ENCODE peak calls at places on chromosome 3, in four cellular contexts. B is heart right ventricle, G is HepG2, Z is heart left ventricle. F is an unnamed sample.

GRCh38 chr3:13494463-13495350 is 14.6 kb downstream of the HDAC11 start:
- DNase-seq in B (no peak), G (no peak), Z (peak; percentile 56), F (no peak)

GRCh38 chr3:187181454-187182170 is 15.7 kb upstream of the RTP1 start:
- DNase-seq in B (no peak), G (no peak), Z (no peak), F (no peak)

GRCh38 chr3:193704431-193704830 is 111.4 kb downstream of the OPA1 start:
- DNase-seq in B (no peak), G (no peak), Z (no peak), F (no peak)

GRCh38 chr3:113747719-113748046 is 848 bp downstream of the ATP6V1A start:
- DNase-seq in B (no peak), G (peak; percentile 9), Z (no peak), F (no peak)

GRCh38 chr3:127012091-127012490 is 29.2 kb downstream of the PLXNA1 start:
- DNase-seq in B (no peak), G (no peak), Z (no peak), F (no peak)

GRCh38 chr3:151960956-151961580 is 87.6 kb downstream of the SUCNR1 start:
- DNase-seq in B (no peak), G (no peak), Z (no peak), F (no peak)

GRCh38 chr3:57805674-57806073 is 49.6 kb downstream of the SLMAP start:
- DNase-seq in B (no peak), G (no peak), Z (no peak), F (no peak)

GRCh38 chr3:98343647-98344507 is 9.8 kb upstream of the OR5K4 start:
- DNase-seq in B (no peak), G (peak; percentile 62), Z (no peak), F (no peak)

GRCh38 chr3:112693186-112693585 is 52.2 kb upstream of the CCDC80 start:
- DNase-seq in B (no peak), G (no peak), Z (no peak), F (no peak)

GRCh38 chr3:40120816-40121215 is 188.7 kb upstream of the EIF1B start:
- DNase-seq in B (no peak), G (no peak), Z (no peak), F (no peak)

GRCh38 chr3:44114142-44114541 is 127.5 kb upstream of the TOPAZ1 start:
- DNase-seq in B (peak; percentile 17), G (peak; percentile 13), Z (peak; percentile 68), F (no peak)

GRCh38 chr3:127590282-127590592 is 296 bp downstream of the TPRA1 start:
- DNase-seq in B (peak; percentile 42), G (no peak), Z (no peak), F (no peak)

GRCh38 chr3:23490459-23490858 is 287.3 kb downstream of the UBE2E2 start:
- DNase-seq in B (no peak), G (no peak), Z (no peak), F (no peak)

GRCh38 chr3:136251511-136251910 is 1.4 kb downstream of the PCCB start:
- DNase-seq in B (no peak), G (no peak), Z (no peak), F (no peak)

GRCh38 chr3:53257465-53257864 is 1.6 kb upstream of the TKT start:
- DNase-seq in B (no peak), G (no peak), Z (no peak), F (no peak)

GRCh38 chr3:112638327-112639020 is 2.5 kb downstream of the CCDC80 start:
- DNase-seq in B (no peak), G (no peak), Z (no peak), F (no peak)

GRCh38 chr3:31695280-31696008 is 162.7 kb downstream of the STT3B start:
- DNase-seq in B (no peak), G (no peak), Z (no peak), F (no peak)

GRCh38 chr3:107344722-107345121 is 32.5 kb upstream of the CCDC54 start:
- DNase-seq in B (no peak), G (no peak), Z (no peak), F (no peak)

GRCh38 chr3:52193059-52193458 is 4.9 kb upstream of the ALAS1 start:
- DNase-seq in B (peak; percentile 57), G (no peak), Z (no peak), F (no peak)

GRCh38 chr3:128491071-128491899 is 1.7 kb downstream of the GATA2 start:
- DNase-seq in B (no peak), G (no peak), Z (no peak), F (peak; percentile 15)

GRCh38 chr3:104069114-104069513 is 1297.6 kb upstream of the ALCAM start:
- DNase-seq in B (no peak), G (no peak), Z (no peak), F (no peak)

GRCh38 chr3:125386811-125387210 is 11.7 kb upstream of the ZNF148 start:
- DNase-seq in B (no peak), G (no peak), Z (no peak), F (no peak)

GRCh38 chr3:150912501-150912900 is 7.3 kb upstream of the MINDY4B start:
- DNase-seq in B (no peak), G (no peak), Z (no peak), F (no peak)

GRCh38 chr3:57942872-57943283 is 65.3 kb upstream of the FLNB start:
- DNase-seq in B (peak; percentile 57), G (no peak), Z (no peak), F (no peak)

GRCh38 chr3:14875411-14876175 is 56.8 kb downstream of the FGD5 start:
- DNase-seq in B (no peak), G (no peak), Z (no peak), F (no peak)

GRCh38 chr3:53188720-53189119 is 27.7 kb downstream of the PRKCD start:
- DNase-seq in B (no peak), G (no peak), Z (peak; percentile 33), F (no peak)

GRCh38 chr3:102450976-102451375 is 16.2 kb downstream of the ZPLD1 start:
- DNase-seq in B (no peak), G (no peak), Z (no peak), F (no peak)

GRCh38 chr3:33030802-33031201 is 66.1 kb downstream of the GLB1 start:
- DNase-seq in B (no peak), G (no peak), Z (no peak), F (no peak)
- TF ChIP-seq CTCF in B (no peak), G (no peak), Z (no peak), F (no peak)

GRCh38 chr3:45657853-45658252 is 31.3 kb upstream of the SACM1L start:
- DNase-seq in B (no peak), G (no peak), Z (no peak), F (no peak)

GRCh38 chr3:45653205-45653604 is 36.0 kb upstream of the SACM1L start:
- DNase-seq in B (no peak), G (no peak), Z (no peak), F (no peak)

GRCh38 chr3:45655906-45656305 is 33.3 kb upstream of the SACM1L start:
- DNase-seq in B (no peak), G (no peak), Z (no peak), F (no peak)

GRCh38 chr3:45656575-45657363 is 32.4 kb upstream of the SACM1L start:
- DNase-seq in B (peak; percentile 91), G (peak; percentile 90), Z (peak; percentile 94), F (peak; percentile 79)

DNA sequence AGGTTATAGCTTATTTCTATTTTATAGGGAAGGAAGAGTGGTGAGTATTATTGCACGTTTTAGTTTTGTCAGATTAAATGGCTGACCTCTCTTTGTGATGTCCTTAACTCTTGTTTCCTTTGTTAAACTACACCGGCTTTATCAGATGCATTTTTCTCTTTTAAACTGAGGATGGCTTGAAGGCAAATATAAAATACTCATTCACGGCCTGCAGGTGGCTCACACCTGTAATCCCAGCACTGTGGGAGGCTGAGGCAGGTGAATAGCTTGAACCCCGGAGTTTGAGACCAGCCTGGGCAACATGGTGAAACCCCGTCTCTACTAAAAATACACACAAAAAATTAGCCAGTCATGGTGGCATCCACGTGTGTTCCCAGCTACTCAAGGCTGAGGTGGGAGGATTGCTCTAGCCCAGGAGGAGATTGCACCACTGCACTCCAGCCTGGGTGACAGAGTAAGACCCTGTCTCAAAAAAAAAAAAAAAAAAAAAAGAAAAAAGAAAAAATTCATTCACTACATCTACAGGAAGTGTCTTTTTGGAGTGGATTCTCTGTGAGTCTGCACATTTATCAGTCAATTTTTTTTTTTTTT is 34.8 kb upstream of the SACM1L start:
- DNase-seq in B (no peak), G (no peak), Z (no peak), F (no peak)
- TF ChIP-seq CTCF in B (no peak), G (no peak), Z (no peak), F (no peak)

GRCh38 chr3:36763850-36764703 is at the start of gene DCLK3:
- DNase-seq in B (no peak), G (no peak), Z (peak; percentile 69), F (no peak)
- TF ChIP-seq CTCF in B (no peak), G (no peak), Z (no peak), F (no peak)

GRCh38 chr3:108493862-108494261 is 16.5 kb downstream of the MYH15 start:
- DNase-seq in B (no peak), G (no peak), Z (peak; percentile 48), F (no peak)
- TF ChIP-seq CTCF in B (peak; percentile 45), G (peak; percentile 13), Z (no peak), F (no peak)

GRCh38 chr3:157594413-157594812 is 91.2 kb upstream of the VEPH1 start:
- DNase-seq in B (no peak), G (no peak), Z (no peak), F (no peak)
- TF ChIP-seq CTCF in B (no peak), G (no peak), Z (no peak), F (no peak)

GRCh38 chr3:167451282-167451681 is 22.6 kb downstream of the SERPINI2 start:
- DNase-seq in B (no peak), G (no peak), Z (no peak), F (no peak)
- TF ChIP-seq CTCF in B (no peak), G (no peak), Z (no peak), F (no peak)

GRCh38 chr3:62211675-62212429 is 161.5 kb downstream of the FEZF2 start:
- DNase-seq in B (no peak), G (no peak), Z (no peak), F (no peak)
- TF ChIP-seq CTCF in B (no peak), G (no peak), Z (no peak), F (no peak)

F was measured in natural killer cell.